ENCODE peak calls at places on chromosome 7, in seven cellular contexts. J, I, A, K, R, Y and T are unnamed samples.

GRCh38 chr7:128030999-128031681 is at the start of gene LRRC4:
- DNase-seq in J (no peak), I (peak; percentile 30), A (peak; percentile 62), K (no peak), R (peak; percentile 35), Y (no peak), T (no peak)

GRCh38 chr7:88305044-88305443 is 1.6 kb downstream of the STEAP4 start:
- DNase-seq in J (no peak), I (no peak), A (no peak), K (no peak), R (no peak), Y (no peak), T (no peak)

GRCh38 chr7:128192497-128193142 is 48.5 kb upstream of the LEP start:
- DNase-seq in J (no peak), I (no peak), A (no peak), K (no peak), R (no peak), Y (no peak), T (no peak)

GRCh38 chr7:3260425-3260762 is 40.7 kb upstream of the SDK1 start:
- DNase-seq in J (no peak), I (no peak), A (peak; percentile 47), K (no peak), R (peak; percentile 78), Y (no peak), T (no peak)

GRCh38 chr7:133290041-133290440 is 37.2 kb downstream of the EXOC4 start:
- DNase-seq in J (no peak), I (no peak), A (no peak), K (no peak), R (peak; percentile 56), Y (no peak), T (no peak)

GRCh38 chr7:24197852-24198251 is 86.1 kb upstream of the NPY start:
- DNase-seq in J (no peak), I (no peak), A (no peak), K (no peak), R (no peak), Y (no peak), T (no peak)

GRCh38 chr7:20164420-20165145 is 52.6 kb downstream of the MACC1 start:
- DNase-seq in J (no peak), I (no peak), A (no peak), K (no peak), R (peak; percentile 68), Y (no peak), T (no peak)

GRCh38 chr7:107938448-107939250 is 47.7 kb downstream of the DLD start:
- DNase-seq in J (no peak), I (no peak), A (no peak), K (no peak), R (peak; percentile 34), Y (no peak), T (no peak)

GRCh38 chr7:92811158-92811557 is 25.2 kb downstream of the CDK6 start:
- DNase-seq in J (no peak), I (no peak), A (no peak), K (no peak), R (no peak), Y (no peak), T (no peak)

GRCh38 chr7:137848095-137848494 is 1.3 kb upstream of the DGKI start:
- DNase-seq in J (no peak), I (no peak), A (no peak), K (no peak), R (no peak), Y (no peak), T (no peak)

GRCh38 chr7:21028186-21028989 is 241.7 kb upstream of the SP8 start:
- DNase-seq in J (no peak), I (no peak), A (no peak), K (no peak), R (peak; percentile 37), Y (no peak), T (no peak)

GRCh38 chr7:148118371-148118770 is 472.2 kb upstream of the C7orf33 start:
- DNase-seq in J (no peak), I (no peak), A (no peak), K (no peak), R (no peak), Y (no peak), T (no peak)

GRCh38 chr7:123796568-123796967 is 47.8 kb upstream of the WASL start:
- DNase-seq in J (no peak), I (no peak), A (no peak), K (no peak), R (no peak), Y (no peak), T (no peak)

GRCh38 chr7:23299770-23300300 is 696 bp downstream of the MALSU1 start:
- DNase-seq in J (no peak), I (no peak), A (peak; percentile 16), K (no peak), R (no peak), Y (no peak), T (no peak)